ENCODE peak calls at places on chromosome 14, in four cellular contexts. One of them, this sample, is unnamed.

GRCh38 chr14:65228436-65228835 is 126.1 kb upstream of the MAX start:
- DNase-seq in fibroblast of the aortic adventitia: no peak
- DNase-seq in GOT3: no peak
- DNase-seq in brain pericyte: no peak
- DNase-seq in this sample: no peak

GRCh38 chr14:79825046-79825521 is 386.2 kb downstream of the DIO2 start:
- DNase-seq in GOT3: no peak
- DNase-seq in brain pericyte: no peak
- DNase-seq in fibroblast of the aortic adventitia: peak; percentile 16
- DNase-seq in this sample: no peak

GRCh38 chr14:77615231-77616132 is 955 bp downstream of the SPTLC2 start:
- DNase-seq in GOT3: no peak
- DNase-seq in fibroblast of the aortic adventitia: no peak
- DNase-seq in brain pericyte: no peak
- DNase-seq in this sample: peak; percentile 22

GRCh38 chr14:53327716-53328115 is 174.6 kb upstream of the DDHD1 start:
- DNase-seq in fibroblast of the aortic adventitia: peak; percentile 63
- DNase-seq in brain pericyte: no peak
- DNase-seq in GOT3: no peak
- DNase-seq in this sample: no peak

GRCh38 chr14:20332946-20333782 is at the start of gene CCNB1IP1:
- DNase-seq in brain pericyte: peak; percentile 65
- DNase-seq in fibroblast of the aortic adventitia: peak; percentile 91
- DNase-seq in GOT3: no peak
- DNase-seq in this sample: peak; percentile 23

GRCh38 chr14:81710232-81710845 is 176.7 kb upstream of the SEL1L start:
- DNase-seq in fibroblast of the aortic adventitia: peak; percentile 4
- DNase-seq in GOT3: no peak
- DNase-seq in brain pericyte: no peak
- DNase-seq in this sample: no peak

GRCh38 chr14:75864352-75864751 is 117.4 kb downstream of the TGFB3 start:
- DNase-seq in GOT3: no peak
- DNase-seq in brain pericyte: no peak
- DNase-seq in fibroblast of the aortic adventitia: peak; percentile 48
- DNase-seq in this sample: no peak

GRCh38 chr14:75273272-75274044 is 5.2 kb upstream of the FOS start:
- DNase-seq in fibroblast of the aortic adventitia: peak; percentile 75
- DNase-seq in brain pericyte: no peak
- DNase-seq in GOT3: no peak
- DNase-seq in this sample: no peak

GRCh38 chr14:34052658-34053014 is 101.8 kb upstream of the EGLN3 start:
- DNase-seq in brain pericyte: no peak
- DNase-seq in fibroblast of the aortic adventitia: no peak
- DNase-seq in GOT3: no peak
- DNase-seq in this sample: no peak

GRCh38 chr14:104975481-104976197 is 2.5 kb downstream of the AHNAK2 start:
- DNase-seq in brain pericyte: no peak
- DNase-seq in GOT3: no peak
- DNase-seq in fibroblast of the aortic adventitia: no peak
- DNase-seq in this sample: no peak

This sample was measured in SW 1271.